ENCODE peak calls at places on chromosome 7, in five cellular contexts. T is GM23338, O is tibial artery, G is H9, X is heart left ventricle. E is an unnamed sample.

GRCh38 chr7:24763303-24763901 is 6.1 kb upstream of the GSDME start:
- DNase-seq in T (no peak), O (no peak), G (no peak), X (no peak), E (no peak)

GRCh38 chr7:40243076-40243475 is 108.3 kb downstream of the SUGCT start:
- DNase-seq in T (no peak), O (no peak), G (no peak), X (no peak), E (no peak)

GRCh38 chr7:99790407-99790806 is 6.4 kb upstream of the CYP3A4 start:
- DNase-seq in T (no peak), O (no peak), G (no peak), X (no peak), E (no peak)

GRCh38 chr7:100087055-100087750 is 1.6 kb upstream of the COPS6 start:
- DNase-seq in T (no peak), O (no peak), G (no peak), X (no peak), E (no peak)

GRCh38 chr7:39353615-39354376 is 212.4 kb upstream of the YAE1 start:
- DNase-seq in T (peak), O (no peak), G (peak), X (no peak), E (no peak)

GRCh38 chr7:70317356-70317755 is 719.1 kb downstream of the AUTS2 start:
- DNase-seq in T (no peak), O (no peak), G (no peak), X (no peak), E (peak)

GRCh38 chr7:16129431-16130126 is 291.8 kb downstream of the CRPPA start:
- DNase-seq in T (no peak), O (no peak), G (no peak), X (no peak), E (no peak)

GRCh38 chr7:92880212-92881090 is 44.1 kb upstream of the CDK6 start:
- DNase-seq in T (peak), O (no peak), G (peak), X (no peak), E (no peak)

GRCh38 chr7:91414734-91415133 is 150.5 kb downstream of the FZD1 start:
- DNase-seq in T (no peak), O (no peak), G (no peak), X (no peak), E (no peak)

GRCh38 chr7:116953372-116953726 is at the start of gene ST7:
- DNase-seq in T (peak), O (no peak), G (peak), X (peak), E (no peak)

GRCh38 chr7:108662783-108663182 is 93.1 kb downstream of the DNAJB9 start:
- DNase-seq in T (no peak), O (no peak), G (no peak), X (no peak), E (no peak)

GRCh38 chr7:131105803-131106680 is 221.6 kb upstream of the MKLN1 start:
- DNase-seq in T (peak), O (peak), G (peak), X (peak), E (peak)

GRCh38 chr7:104973909-104974415 is 40.0 kb upstream of the KMT2E start:
- DNase-seq in T (no peak), O (no peak), G (no peak), X (no peak), E (no peak)

GRCh38 chr7:156127166-156128134 is 315.2 kb upstream of the SHH start:
- DNase-seq in T (peak), O (no peak), G (no peak), X (no peak), E (no peak)

GRCh38 chr7:84612976-84613375 is 418.4 kb upstream of the SEMA3A start:
- DNase-seq in T (no peak), O (no peak), G (no peak), X (no peak), E (no peak)

GRCh38 chr7:44796034-44796503 is 412 bp upstream of the PPIA start:
- DNase-seq in T (peak), O (no peak), G (no peak), X (no peak), E (no peak)

GRCh38 chr7:82131224-82131623 is 312.4 kb downstream of the CACNA2D1 start:
- DNase-seq in T (no peak), O (no peak), G (no peak), X (no peak), E (no peak)

GRCh38 chr7:22127835-22128527 is 182.3 kb upstream of the CDCA7L start:
- DNase-seq in T (no peak), O (no peak), G (no peak), X (no peak), E (no peak)

GRCh38 chr7:116170180-116170579 is 40.2 kb upstream of the TES start:
- DNase-seq in T (no peak), O (no peak), G (no peak), X (no peak), E (no peak)

GRCh38 chr7:99563650-99564049 is 5.2 kb downstream of the ZNF655 start:
- DNase-seq in T (no peak), O (no peak), G (no peak), X (no peak), E (no peak)

GRCh38 chr7:21198929-21199328 is 229.0 kb upstream of the SP4 start:
- DNase-seq in T (no peak), O (no peak), G (no peak), X (no peak), E (no peak)

GRCh38 chr7:151900591-151901312 is 23.8 kb upstream of the PRKAG2 start:
- DNase-seq in T (no peak), O (no peak), G (no peak), X (no peak), E (no peak)

GRCh38 chr7:30851651-30852359 is 59.8 kb upstream of the AQP1 start:
- DNase-seq in T (peak), O (peak), G (no peak), X (no peak), E (no peak)
- H3K27ac ChIP-seq in T (no peak), O (peak), G (no peak), X (peak), E (no peak)

GRCh38 chr7:27386581-27386980 is 144.0 kb downstream of the EVX1 start:
- DNase-seq in T (no peak), O (no peak), G (no peak), X (no peak), E (no peak)

GRCh38 chr7:27392477-27392876 is 149.9 kb downstream of the EVX1 start:
- DNase-seq in T (no peak), O (no peak), G (no peak), X (no peak), E (no peak)

GRCh38 chr7:27394871-27395270 is 152.3 kb downstream of the EVX1 start:
- DNase-seq in T (no peak), O (no peak), G (no peak), X (no peak), E (no peak)

GRCh38 chr7:27389508-27389907 is 146.9 kb downstream of the EVX1 start:
- DNase-seq in T (no peak), O (no peak), G (no peak), X (no peak), E (no peak)
- H3K27ac ChIP-seq in T (no peak), O (no peak), G (no peak), X (peak), E (no peak)

DNA sequence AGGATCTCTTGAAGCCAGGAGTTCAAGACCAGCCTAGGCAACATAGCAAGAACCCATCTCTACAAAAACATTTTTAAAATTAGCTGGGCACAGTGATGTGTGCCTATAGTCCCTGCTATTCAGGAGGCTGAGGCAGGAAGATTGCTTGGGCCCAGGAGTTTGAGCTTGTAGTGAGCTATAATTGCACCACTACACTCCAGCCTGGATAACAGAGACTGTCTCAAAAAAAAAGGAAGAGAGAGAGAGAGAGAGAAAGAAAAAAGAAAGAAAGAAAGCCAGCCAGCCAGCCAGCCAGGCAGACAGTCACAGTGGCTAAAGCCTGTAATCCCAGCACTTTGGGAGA is 95.2 kb upstream of the STK17A start:
- DNase-seq in T (no peak), O (no peak), G (no peak), X (no peak), E (no peak)
- H3K27ac ChIP-seq in T (no peak), O (no peak), G (no peak), X (no peak), E (no peak)

GRCh38 chr7:158672975-158673374 is 31.6 kb downstream of the NCAPG2 start:
- DNase-seq in T (no peak), O (no peak), G (no peak), X (no peak), E (no peak)
- H3K27ac ChIP-seq in T (no peak), O (no peak), G (no peak), X (no peak), E (no peak)

GRCh38 chr7:50657912-50658311 is 92.7 kb upstream of the DDC start:
- DNase-seq in T (no peak), O (peak), G (no peak), X (no peak), E (no peak)
- H3K27ac ChIP-seq in T (peak), O (peak), G (no peak), X (peak), E (peak)

GRCh38 chr7:134428942-134429341 is 30.0 kb downstream of the AKR1B1 start:
- DNase-seq in T (no peak), O (no peak), G (no peak), X (no peak), E (no peak)
- H3K27ac ChIP-seq in T (no peak), O (no peak), G (no peak), X (no peak), E (no peak)

GRCh38 chr7:14760730-14761129 is 141.8 kb downstream of the DGKB start:
- DNase-seq in T (no peak), O (no peak), G (no peak), X (no peak), E (no peak)
- H3K27ac ChIP-seq in T (no peak), O (no peak), G (no peak), X (peak), E (no peak)

GRCh38 chr7:140621326-140622035 is 19.1 kb downstream of the DENND2A start:
- DNase-seq in T (no peak), O (no peak), G (no peak), X (no peak), E (no peak)
- H3K27ac ChIP-seq in T (no peak), O (no peak), G (no peak), X (peak), E (no peak)